ENCODE peak calls at places on chromosomes 12 and 14, in four cellular contexts. C is mesendoderm; G is left ventricle myocardium inferior; Y is CD8-positive, alpha-beta memory T cell. K is an unnamed sample. For H3K27me3, the result is how much of the 10 kb centered on the place peaks cover.

GRCh38 chr14:105908481-105908911 is 382.1 kb downstream of the TMEM121 start:
- DNase-seq in C (no peak), G (no peak), Y (no peak), K (no peak)

GRCh38 chr14:23430733-23431105 is 4.7 kb downstream of the MYH7 start:
- DNase-seq in C (peak), G (no peak), Y (no peak), K (peak)

GRCh38 chr14:105503918-105504692 is 13.1 kb downstream of the TEDC1 start:
- DNase-seq in C (no peak), G (no peak), Y (no peak), K (peak)

GRCh38 chr14:61568572-61569011 is 126.7 kb upstream of the HIF1A start:
- DNase-seq in C (peak), G (peak), Y (peak), K (peak)

GRCh38 chr14:41718477-41719166 is 111.9 kb downstream of the LRFN5 start:
- DNase-seq in C (no peak), G (no peak), Y (no peak), K (no peak)

GRCh38 chr12:123131291-123131831 is 19.5 kb downstream of the PITPNM2 start:
- DNase-seq in C (peak), G (no peak), Y (no peak), K (no peak)

GRCh38 chr14:104820669-104821228 is 19.8 kb downstream of the ZBTB42 start:
- DNase-seq in C (peak), G (no peak), Y (no peak), K (peak)

GRCh38 chr12:103205906-103206305 is 248.4 kb downstream of the ASCL1 start:
- DNase-seq in C (no peak), G (no peak), Y (no peak), K (no peak)

GRCh38 chr14:100123618-100124017 is 35.8 kb downstream of the DEGS2 start:
- DNase-seq in C (no peak), G (no peak), Y (no peak), K (no peak)

GRCh38 chr14:92729632-92730358 is 18.6 kb downstream of the LGMN start:
- DNase-seq in C (no peak), G (no peak), Y (no peak), K (no peak)

GRCh38 chr12:91396296-91396695 is 213.7 kb upstream of the DCN start:
- DNase-seq in C (no peak), G (no peak), Y (no peak), K (no peak)

DNA sequence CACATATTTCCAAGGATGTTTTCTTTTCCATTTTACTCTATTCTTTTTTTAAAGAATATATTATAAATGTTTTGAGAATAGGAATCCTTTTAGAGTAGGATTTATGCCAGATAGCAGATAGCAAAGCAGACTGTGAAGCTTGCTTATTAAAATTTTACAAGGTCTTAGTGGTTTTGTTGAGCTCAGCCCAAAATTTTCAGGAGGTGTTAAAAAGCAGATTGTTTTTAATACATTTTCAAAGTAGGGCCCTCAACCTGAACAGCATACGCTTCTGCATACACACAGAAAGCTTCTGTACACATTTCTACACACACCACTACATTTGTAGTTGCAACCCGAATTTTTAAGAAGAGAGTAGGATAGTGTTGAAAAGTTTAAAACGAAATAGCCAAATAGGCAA is 151.0 kb downstream of the EPS8 start:
- DNase-seq in C (no peak), G (no peak), Y (no peak), K (no peak)
- H3K4me3 ChIP-seq in C (no peak), G (no peak), Y (no peak), K (no peak)

GRCh38 chr12:54032220-54032619 is 630 bp upstream of the HOXC5 start:
- DNase-seq in C (no peak), G (no peak), Y (no peak), K (no peak)
- H3K27me3 ChIP-seq in C (half or more), G (half or more), Y (half or more), K (half or more)

DNA sequence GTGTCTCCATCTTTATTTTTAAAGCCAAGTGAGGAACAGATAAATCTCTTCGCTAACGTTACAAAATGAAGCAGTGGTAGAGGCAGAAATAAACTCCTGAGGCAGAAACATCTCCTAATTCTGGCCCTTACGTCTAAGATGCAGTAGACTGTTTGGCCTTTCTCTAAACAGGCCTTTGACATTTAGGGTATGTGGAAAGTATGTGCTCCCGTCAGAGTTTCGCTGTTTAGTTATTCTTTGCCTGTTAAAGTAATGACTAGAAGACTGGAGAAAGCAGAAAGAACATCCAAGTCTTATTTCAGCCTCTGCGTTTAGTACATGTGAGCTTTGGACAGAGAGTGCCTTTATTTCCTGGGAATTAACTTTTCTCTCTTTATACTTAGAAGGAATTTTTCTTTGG is 216.6 kb downstream of the RAD51B start:
- DNase-seq in C (no peak), G (no peak), Y (no peak), K (no peak)
- H3K4me3 ChIP-seq in C (no peak), G (no peak), Y (no peak), K (no peak)

GRCh38 chr12:128772249-128772648 is 51.5 kb downstream of the SLC15A4 start:
- DNase-seq in C (no peak), G (no peak), Y (no peak), K (no peak)
- H3K27me3 ChIP-seq in C (under half), G (under half), Y (under half), K (under half)

GRCh38 chr12:52032431-52032796 is 18.8 kb upstream of the NR4A1 start:
- DNase-seq in C (no peak), G (peak), Y (no peak), K (no peak)
- H3K4me3 ChIP-seq in C (no peak), G (peak), Y (peak), K (peak)

DNA sequence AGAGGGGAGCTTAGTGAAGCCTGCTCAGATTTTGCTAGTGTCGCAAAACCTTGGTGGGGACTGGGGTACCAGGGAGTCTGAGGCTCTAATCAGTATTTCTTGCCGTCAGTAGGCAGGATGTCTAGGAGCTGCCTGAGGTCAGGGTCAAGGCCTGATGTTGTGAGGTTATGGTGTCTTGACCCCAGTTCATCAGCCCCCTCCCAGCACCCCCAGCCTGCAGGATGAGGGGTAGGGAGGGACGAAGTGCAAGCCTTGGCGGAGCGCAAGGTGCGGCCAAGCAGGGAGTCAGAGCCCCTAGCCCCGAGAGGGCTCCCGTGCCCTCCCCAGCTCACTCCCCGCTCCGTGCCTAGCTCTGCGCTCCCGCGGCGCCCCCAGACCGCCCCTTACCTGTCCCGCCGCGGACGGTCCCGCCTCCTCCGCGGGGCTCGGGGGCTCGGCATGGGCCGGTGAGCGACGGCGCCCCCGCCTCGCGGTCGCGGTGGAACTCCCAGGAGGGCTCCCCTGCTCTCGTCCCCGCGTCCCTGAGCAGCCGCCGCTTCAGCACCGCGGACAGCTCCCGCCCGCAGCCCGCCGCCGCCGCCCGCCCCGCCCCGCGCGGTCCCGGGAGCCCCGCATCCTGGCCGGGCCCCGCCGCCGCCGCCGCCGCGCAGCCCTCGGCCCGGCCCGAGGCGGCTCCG is 347 bp downstream of the SYNDIG1L start:
- DNase-seq in C (peak), G (peak), Y (peak), K (peak)
- H3K27me3 ChIP-seq in C (under half), G (under half), Y (under half), K (under half)

GRCh38 chr14:31300296-31300695 is 92.7 kb upstream of the HECTD1 start:
- DNase-seq in C (peak), G (no peak), Y (no peak), K (peak)

GRCh38 chr14:31303654-31304053 is 96.1 kb upstream of the HECTD1 start:
- DNase-seq in C (no peak), G (no peak), Y (no peak), K (no peak)

GRCh38 chr14:31297701-31298344 is 90.2 kb upstream of the HECTD1 start:
- DNase-seq in C (no peak), G (no peak), Y (no peak), K (no peak)

GRCh38 chr14:31297112-31297511 is 89.5 kb upstream of the HECTD1 start:
- DNase-seq in C (no peak), G (no peak), Y (no peak), K (no peak)

DNA sequence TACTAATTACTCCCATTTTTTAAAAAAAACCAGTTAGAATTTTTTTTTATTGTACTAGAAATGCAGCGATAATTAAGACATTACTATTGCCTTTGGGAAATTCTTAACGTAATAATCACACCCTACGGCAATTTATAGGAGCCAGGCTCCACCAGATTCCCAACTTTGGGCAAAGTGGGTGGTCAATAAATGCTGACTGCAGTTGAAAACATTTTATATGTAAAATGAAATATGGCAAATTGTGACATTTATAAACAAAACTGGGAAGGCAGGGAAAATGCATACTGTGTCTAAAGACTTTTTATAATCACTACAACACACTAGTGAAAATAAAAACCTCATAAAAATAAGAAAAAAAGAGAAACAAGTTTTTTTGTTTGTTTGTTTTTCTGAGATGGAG is 93.3 kb upstream of the HECTD1 start:
- DNase-seq in C (no peak), G (no peak), Y (no peak), K (no peak)
- H3K4me3 ChIP-seq in C (no peak), G (no peak), Y (no peak), K (no peak)

GRCh38 chr12:131604859-131605258 is 106.0 kb upstream of the SFSWAP start:
- DNase-seq in C (no peak), G (no peak), Y (no peak), K (no peak)
- H3K27me3 ChIP-seq in C (under half), G (half or more), Y (under half), K (under half)

GRCh38 chr14:69096766-69097475 is 56.0 kb downstream of the DCAF5 start:
- DNase-seq in C (peak), G (no peak), Y (no peak), K (no peak)
- H3K4me3 ChIP-seq in C (no peak), G (no peak), Y (no peak), K (no peak)

K was measured in H7.